ENCODE peak calls at places on chromosomes 16 and 17, in seven cellular contexts. F is A549, H is endothelial cell of umbilical vein, U is AG04449, V is fibroblast of mammary gland, J is mammary epithelial cell, I is stomach. X is an unnamed sample.

GRCh38 chr16:68188170-68188569 is 47.8 kb downstream of the ESRP2 start:
- DNase-seq in F (no peak), H (no peak), U (no peak), V (no peak), J (no peak), I (no peak), X (no peak)

GRCh38 chr16:83051451-83051850 is 424.7 kb downstream of the CDH13 start:
- DNase-seq in F (no peak), H (no peak), U (no peak), V (no peak), J (no peak), I (no peak), X (no peak)

GRCh38 chr16:12675852-12676251 is 127.8 kb downstream of the CPPED1 start:
- DNase-seq in F (peak), H (peak), U (peak), V (peak), J (peak), I (no peak), X (no peak)

GRCh38 chr16:57165923-57166322 is 19.9 kb downstream of the PSME3IP1 start:
- DNase-seq in F (no peak), H (no peak), U (no peak), V (peak), J (peak), I (no peak), X (no peak)

GRCh38 chr16:27596411-27596810 is 46.5 kb downstream of the KATNIP start:
- DNase-seq in F (no peak), H (no peak), U (no peak), V (no peak), J (no peak), I (no peak), X (no peak)

GRCh38 chr16:78866556-78866955 is 734.0 kb downstream of the MAF start:
- DNase-seq in F (no peak), H (no peak), U (no peak), V (no peak), J (no peak), I (no peak), X (no peak)

GRCh38 chr16:68328151-68328859 is 17.5 kb downstream of the PRMT7 start:
- DNase-seq in F (peak), H (peak), U (peak), V (peak), J (peak), I (peak), X (peak)

GRCh38 chr16:1333149-1333812 is at the start of gene BAIAP3:
- DNase-seq in F (peak), H (no peak), U (no peak), V (no peak), J (no peak), I (peak), X (no peak)

GRCh38 chr17:77378318-77379064 is 237.7 kb downstream of the SEC14L1 start:
- DNase-seq in F (no peak), H (no peak), U (no peak), V (no peak), J (no peak), I (no peak), X (no peak)

GRCh38 chr17:55219939-55220338 is 44.8 kb upstream of the HLF start:
- DNase-seq in F (no peak), H (no peak), U (no peak), V (peak), J (no peak), I (no peak), X (peak)

GRCh38 chr17:70074991-70075390 is at the start of gene KCNJ16:
- DNase-seq in F (peak), H (no peak), U (no peak), V (no peak), J (no peak), I (peak), X (no peak)

GRCh38 chr17:41777579-41778188 is 8.8 kb downstream of the JUP start:
- DNase-seq in F (peak), H (peak), U (peak), V (peak), J (peak), I (peak), X (peak)

GRCh38 chr16:83899272-83899897 is 470 bp downstream of the MLYCD start:
- DNase-seq in F (peak), H (peak), U (no peak), V (peak), J (peak), I (peak), X (no peak)

GRCh38 chr17:2929881-2930533 is 133.4 kb downstream of the OR1D5 start:
- DNase-seq in F (peak), H (peak), U (no peak), V (peak), J (peak), I (peak), X (peak)

GRCh38 chr16:19071811-19072777 is 4.7 kb downstream of the COQ7 start:
- DNase-seq in F (peak), H (peak), U (no peak), V (peak), J (peak), I (peak), X (peak)

GRCh38 chr16:49283376-49284049 is 1.9 kb upstream of the CBLN1 start:
- DNase-seq in F (no peak), H (no peak), U (no peak), V (no peak), J (no peak), I (no peak), X (no peak)

GRCh38 chr17:51371732-51372151 is 111.4 kb downstream of the UTP18 start:
- DNase-seq in F (peak), H (peak), U (no peak), V (peak), J (peak), I (no peak), X (peak)

GRCh38 chr16:49855280-49855821 is 561 bp downstream of the ZNF423 start:
- DNase-seq in F (peak), H (peak), U (no peak), V (peak), J (peak), I (peak), X (peak)

GRCh38 chr16:77987772-77988171 is 34.6 kb upstream of the CLEC3A start:
- DNase-seq in F (no peak), H (no peak), U (no peak), V (no peak), J (no peak), I (no peak), X (no peak)

GRCh38 chr17:34616148-34616547 is 36.8 kb downstream of the TMEM132E start:
- DNase-seq in F (no peak), H (no peak), U (no peak), V (no peak), J (no peak), I (no peak), X (no peak)

GRCh38 chr16:55047903-55048497 is 117.3 kb downstream of the IRX5 start:
- DNase-seq in F (no peak), H (no peak), U (no peak), V (no peak), J (no peak), I (no peak), X (no peak)

GRCh38 chr17:69047368-69048263 is 13.1 kb downstream of the ABCA9 start:
- DNase-seq in F (peak), H (peak), U (peak), V (peak), J (peak), I (peak), X (peak)

GRCh38 chr17:74815671-74816370 is 39.7 kb upstream of the NAT9 start:
- DNase-seq in F (no peak), H (peak), U (no peak), V (no peak), J (no peak), I (no peak), X (no peak)
- TF ChIP-seq CTCF in F (no peak), H (peak), U (no peak), V (peak), J (no peak), I (no peak), X (no peak)

GRCh38 chr16:48165961-48166578 is 10.3 kb upstream of the ABCC12 start:
- DNase-seq in F (peak), H (no peak), U (no peak), V (no peak), J (peak), I (no peak), X (peak)
- TF ChIP-seq CTCF in F (no peak), H (no peak), U (no peak), V (no peak), J (no peak), I (no peak), X (no peak)

GRCh38 chr16:69935740-69936139 is 15.4 kb upstream of the CLEC18A start:
- DNase-seq in F (no peak), H (no peak), U (no peak), V (no peak), J (no peak), I (no peak), X (no peak)

GRCh38 chr16:69936751-69937211 is 14.4 kb upstream of the CLEC18A start:
- DNase-seq in F (no peak), H (no peak), U (no peak), V (no peak), J (no peak), I (no peak), X (no peak)

GRCh38 chr16:69938981-69939820 is 11.9 kb upstream of the CLEC18A start:
- DNase-seq in F (no peak), H (no peak), U (no peak), V (no peak), J (no peak), I (no peak), X (no peak)

GRCh38 chr16:69936252-69936651 is 14.9 kb upstream of the CLEC18A start:
- DNase-seq in F (no peak), H (no peak), U (no peak), V (no peak), J (no peak), I (no peak), X (no peak)

DNA sequence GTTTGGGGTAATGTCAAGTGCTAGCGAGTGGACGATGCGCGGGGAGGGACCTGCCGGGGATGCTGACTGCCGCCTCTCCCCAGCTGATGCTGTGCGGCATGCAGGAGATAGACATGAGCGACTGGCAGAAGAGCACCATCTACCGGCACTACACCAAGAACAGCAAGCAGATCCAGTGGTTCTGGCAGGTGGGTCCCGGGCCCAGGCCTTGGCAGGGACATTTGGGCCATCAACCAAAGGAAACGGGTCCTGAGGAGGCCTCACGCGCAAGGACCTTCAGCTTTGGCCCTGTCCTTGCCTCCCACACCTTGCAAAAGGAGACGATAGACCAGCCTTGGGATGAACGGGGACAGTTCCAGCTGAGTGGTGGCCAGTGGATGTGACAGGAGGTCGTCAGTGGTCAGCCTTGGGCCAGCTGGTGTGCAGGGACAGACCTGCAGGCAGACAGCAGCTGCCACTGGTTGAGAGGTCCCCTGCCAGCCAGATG is 13.6 kb upstream of the CLEC18A start:
- DNase-seq in F (peak), H (no peak), U (no peak), V (no peak), J (no peak), I (no peak), X (no peak)
- TF ChIP-seq CTCF in F (peak), H (no peak), U (peak), V (peak), J (no peak), I (no peak), X (no peak)

GRCh38 chr16:69479806-69480205 is 55.4 kb downstream of the CYB5B start:
- DNase-seq in F (no peak), H (no peak), U (no peak), V (no peak), J (peak), I (no peak), X (peak)

GRCh38 chr16:69482410-69482951 is 58.1 kb downstream of the CYB5B start:
- DNase-seq in F (no peak), H (peak), U (no peak), V (peak), J (no peak), I (peak), X (peak)

GRCh38 chr16:69478685-69479084 is 54.3 kb downstream of the CYB5B start:
- DNase-seq in F (no peak), H (no peak), U (no peak), V (no peak), J (no peak), I (no peak), X (no peak)

GRCh38 chr16:69483611-69484010 is 59.2 kb downstream of the CYB5B start:
- DNase-seq in F (no peak), H (no peak), U (no peak), V (no peak), J (no peak), I (no peak), X (no peak)

DNA sequence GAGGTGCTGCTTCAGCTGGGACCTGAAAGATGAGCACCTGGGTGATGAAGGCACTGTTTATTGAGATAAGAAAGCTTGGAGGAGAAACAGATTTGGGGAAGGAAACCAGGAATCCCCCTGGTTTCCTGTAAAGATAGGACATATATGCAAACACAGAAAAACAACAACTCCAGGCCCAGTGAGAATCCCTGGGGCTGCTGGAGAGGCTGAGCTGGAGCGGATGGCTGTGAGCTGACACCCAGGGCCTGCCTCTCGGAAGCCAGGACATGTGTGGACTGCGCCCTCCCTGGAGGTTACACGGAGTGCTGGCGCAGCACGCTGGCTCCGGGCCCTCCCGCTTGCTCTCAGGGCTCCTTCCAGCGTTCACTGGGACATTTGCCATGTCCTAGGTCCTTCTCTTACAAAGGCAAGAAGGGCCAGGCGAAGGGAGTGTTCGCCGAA is 57.5 kb downstream of the CYB5B start:
- DNase-seq in F (no peak), H (peak), U (no peak), V (peak), J (peak), I (peak), X (peak)
- TF ChIP-seq CTCF in F (no peak), H (no peak), U (no peak), V (no peak), J (no peak), I (no peak), X (no peak)

GRCh38 chr17:46195217-46195855 is 2.1 kb upstream of the KANSL1 start:
- DNase-seq in F (no peak), H (no peak), U (no peak), V (no peak), J (no peak), I (no peak), X (no peak)
- TF ChIP-seq CTCF in F (no peak), H (no peak), U (no peak), V (no peak), J (no peak), I (no peak), X (no peak)

GRCh38 chr16:31714899-31715504 is 158.6 kb upstream of the ZNF267 start:
- DNase-seq in F (no peak), H (no peak), U (no peak), V (peak), J (peak), I (no peak), X (no peak)
- TF ChIP-seq CTCF in F (no peak), H (no peak), U (no peak), V (no peak), J (no peak), I (no peak), X (no peak)

DNA sequence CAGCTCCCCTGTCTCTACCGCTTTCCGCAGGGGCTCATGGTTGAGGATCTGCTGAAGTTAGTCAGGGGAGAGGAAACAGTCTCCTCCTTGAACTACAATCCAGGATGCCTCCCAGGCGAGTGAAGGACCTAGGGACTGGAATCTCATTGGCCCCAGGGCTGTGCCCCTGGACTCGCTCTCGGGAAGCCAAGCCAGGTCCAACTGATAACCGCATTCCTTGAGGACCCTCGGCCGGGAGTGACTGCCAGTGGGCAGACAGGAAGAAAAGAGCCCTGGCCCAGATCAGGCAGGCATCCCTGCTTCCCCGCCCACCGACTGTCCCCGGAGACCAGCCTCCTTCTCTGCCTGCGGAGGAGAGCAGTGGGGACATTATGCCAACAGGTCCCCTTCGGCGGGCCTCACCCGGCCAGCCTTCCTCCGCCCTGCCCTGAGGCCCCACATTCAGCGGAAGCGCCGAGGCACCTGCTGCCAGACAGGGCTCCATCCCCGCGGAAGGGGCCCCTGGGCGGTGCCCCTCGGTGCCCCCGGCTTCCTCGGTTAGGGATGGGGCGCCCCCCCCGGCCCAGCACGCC is 776 bp downstream of the LRRC75A start:
- DNase-seq in F (no peak), H (no peak), U (no peak), V (no peak), J (no peak), I (peak), X (no peak)
- TF ChIP-seq CTCF in F (no peak), H (no peak), U (no peak), V (no peak), J (no peak), I (no peak), X (no peak)

DNA sequence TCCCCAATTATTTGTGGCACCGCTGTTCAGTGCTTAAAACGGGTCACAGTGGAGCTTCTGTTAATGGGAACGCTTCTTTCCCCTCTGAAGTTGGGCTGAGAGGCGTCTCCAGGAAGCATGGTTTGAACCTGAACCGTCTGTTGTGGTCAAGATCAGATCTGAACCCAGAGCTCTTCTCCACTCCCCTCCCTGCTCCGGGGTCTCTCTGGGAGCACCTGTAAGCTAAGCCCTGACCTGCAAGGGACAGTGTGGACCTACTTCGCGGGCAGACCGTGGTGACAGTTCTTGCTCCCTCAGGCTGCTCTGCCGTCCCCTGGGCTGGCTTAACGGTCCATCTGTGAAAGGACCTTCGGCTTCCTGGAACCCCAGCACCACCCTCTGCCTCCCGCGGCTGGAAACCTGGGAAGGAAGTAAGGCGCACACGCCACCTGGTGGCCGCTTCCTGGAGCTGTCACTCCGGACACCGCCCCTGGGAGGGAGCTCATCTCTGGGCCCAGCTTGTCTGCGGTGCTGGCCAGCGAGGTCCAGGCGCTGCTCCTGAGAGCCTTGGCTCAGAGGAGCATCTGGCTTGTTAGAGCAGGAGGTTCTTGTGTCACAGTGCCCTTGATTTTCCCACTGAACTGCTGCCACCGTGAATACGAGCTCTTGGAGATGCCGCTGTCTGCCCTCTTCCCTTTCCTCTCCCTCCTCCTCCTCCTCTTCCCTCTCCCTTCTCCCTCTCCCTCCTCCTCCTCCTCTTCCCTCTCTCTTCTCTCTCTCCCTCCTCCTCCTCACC is 518.5 kb upstream of the EEF2KMT start:
- DNase-seq in F (peak), H (no peak), U (no peak), V (peak), J (no peak), I (peak), X (no peak)
- TF ChIP-seq CTCF in F (peak), H (no peak), U (no peak), V (peak), J (peak), I (peak), X (no peak)

DNA sequence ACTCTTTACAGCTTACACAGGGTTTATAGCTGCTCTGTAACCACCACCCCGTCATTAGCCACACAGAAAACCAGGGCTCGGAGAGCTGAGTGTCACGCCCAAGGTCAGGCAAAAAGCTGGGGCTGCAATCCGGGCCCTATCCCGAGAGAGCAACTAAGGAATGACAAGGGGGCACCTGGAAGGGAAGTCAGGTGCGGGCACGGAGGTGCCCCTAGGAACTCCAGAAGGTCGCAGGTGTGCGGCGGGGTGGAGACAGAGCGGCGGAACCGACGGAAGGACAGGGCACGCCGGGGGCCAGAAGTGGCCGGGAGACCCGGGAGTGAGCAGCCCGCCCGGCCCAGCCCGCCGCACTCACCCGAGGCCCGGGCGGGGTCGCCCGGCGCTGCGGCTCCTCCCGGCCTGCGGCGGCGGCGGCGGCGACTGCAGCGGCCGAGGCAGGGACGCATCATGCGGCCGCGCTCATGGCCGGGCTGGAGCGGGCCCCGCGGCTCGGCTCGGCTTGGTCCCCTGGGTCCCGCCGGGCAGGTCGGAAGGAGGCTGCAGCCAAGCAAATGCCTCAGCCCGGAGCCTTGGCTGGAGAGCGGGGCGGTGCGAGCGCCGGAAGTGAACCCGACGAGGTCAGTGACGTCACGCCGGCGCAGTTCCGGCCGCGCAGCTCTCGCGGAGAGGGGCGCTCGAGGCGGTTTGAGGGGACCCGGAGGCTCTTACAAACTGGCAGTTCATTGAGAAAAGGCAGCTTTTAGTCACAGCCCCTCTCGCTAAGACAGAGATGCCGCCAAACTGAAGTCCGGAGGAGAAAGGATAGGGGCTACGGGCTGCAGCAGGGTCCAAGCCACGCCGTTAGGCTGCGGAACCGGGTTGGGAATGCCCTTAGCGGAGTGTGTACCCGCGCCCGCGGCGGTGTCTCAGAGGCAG is at the start of gene ZDHHC7:
- DNase-seq in F (peak), H (peak), U (no peak), V (peak), J (peak), I (peak), X (peak)
- TF ChIP-seq CTCF in F (no peak), H (no peak), U (no peak), V (no peak), J (no peak), I (no peak), X (no peak)

GRCh38 chr17:62876063-62876462 is 67.9 kb upstream of the MARCHF10 start:
- DNase-seq in F (no peak), H (peak), U (no peak), V (no peak), J (peak), I (no peak), X (peak)
- TF ChIP-seq CTCF in F (no peak), H (no peak), U (no peak), V (no peak), J (no peak), I (no peak), X (no peak)